ENCODE peak calls at places on chromosomes 16 and 17, in four cellular contexts. O is PC-9, N is Caco-2, P is body of pancreas. G is an unnamed sample.

GRCh38 chr17:9878791-9879525 is 26.1 kb downstream of the RCVRN start:
- DNase-seq in O (peak; percentile 61), N (no peak), P (no peak), G (peak; percentile 69)

GRCh38 chr17:48113201-48113676 is 5.7 kb downstream of the SNX11 start:
- DNase-seq in O (no peak), N (no peak), P (no peak), G (no peak)

GRCh38 chr16:1929578-1930337 is 11.5 kb upstream of the HS3ST6 start:
- DNase-seq in O (peak; percentile 50), N (peak; percentile 80), P (peak; percentile 92), G (peak; percentile 75)

GRCh38 chr16:48963901-48964615 is 317.6 kb downstream of the CBLN1 start:
- DNase-seq in O (peak; percentile 82), N (peak; percentile 74), P (no peak), G (peak; percentile 86)

GRCh38 chr16:85916141-85916890 is 17.4 kb downstream of the IRF8 start:
- DNase-seq in O (peak; percentile 61), N (peak; percentile 88), P (peak; percentile 92), G (no peak)

GRCh38 chr16:3830625-3831254 is 49.8 kb downstream of the CREBBP start:
- DNase-seq in O (no peak), N (no peak), P (no peak), G (no peak)

GRCh38 chr17:75601057-75601987 is 13.7 kb downstream of the MYO15B start:
- DNase-seq in O (peak; percentile 92), N (peak; percentile 79), P (peak; percentile 75), G (no peak)

GRCh38 chr16:66740010-66740409 is 11.4 kb downstream of the DYNC1LI2 start:
- DNase-seq in O (no peak), N (no peak), P (peak; percentile 47), G (peak; percentile 59)

GRCh38 chr16:85798901-85799496 is 345 bp downstream of the EMC8 start:
- DNase-seq in O (no peak), N (peak; percentile 61), P (peak; percentile 21), G (no peak)

GRCh38 chr17:65886240-65886639 is 305.7 kb downstream of the CEP112 start:
- DNase-seq in O (no peak), N (no peak), P (no peak), G (no peak)

GRCh38 chr17:65888649-65889048 is 303.3 kb downstream of the CEP112 start:
- DNase-seq in O (no peak), N (no peak), P (no peak), G (peak; percentile 22)

GRCh38 chr17:65885484-65885883 is 306.4 kb downstream of the CEP112 start:
- DNase-seq in O (no peak), N (no peak), P (no peak), G (no peak)
- H3K4me3 ChIP-seq in O (no peak overlapping the region), N (no peak overlapping the region), P (no peak overlapping the region), G (no peak overlapping the region)

DNA sequence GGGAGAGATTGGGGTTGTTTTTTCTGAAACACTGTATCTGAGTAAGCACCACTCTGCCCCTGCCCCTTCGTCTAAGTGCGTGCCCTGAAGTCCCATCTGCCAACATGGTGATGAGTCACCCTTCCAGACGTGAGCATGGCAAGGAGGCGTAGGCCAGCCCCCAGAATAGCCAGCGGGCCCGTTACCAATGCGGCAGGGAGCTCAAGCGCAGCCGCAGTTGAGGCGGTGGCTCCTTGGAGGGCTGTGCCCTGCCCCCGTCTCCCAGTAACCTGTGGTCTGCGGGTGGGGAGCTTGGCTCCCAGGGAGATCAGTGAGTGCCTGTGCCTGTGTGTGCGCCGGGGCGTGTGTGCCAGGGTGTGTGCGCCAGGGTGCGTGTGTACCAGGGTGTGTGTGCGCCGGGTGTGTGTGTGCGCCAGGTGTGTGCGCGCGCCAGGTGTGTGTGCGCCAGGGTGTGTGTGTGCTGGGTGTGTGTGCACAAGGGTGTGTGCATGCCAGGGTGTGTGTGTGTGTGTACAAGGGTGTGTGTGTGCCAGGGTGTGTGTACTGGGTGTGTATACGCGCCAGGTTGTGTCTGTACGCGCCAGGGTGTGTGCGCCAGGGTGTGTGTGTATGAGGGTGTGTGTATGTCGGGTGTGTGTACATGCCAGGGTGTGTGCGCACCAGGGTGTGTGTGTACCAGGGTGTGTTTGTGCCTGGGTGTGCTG is 98.6 kb upstream of the CHMP6 start:
- DNase-seq in O (peak; percentile 61), N (no peak), P (no peak), G (peak; percentile 80)
- H3K4me3 ChIP-seq in O (peak overlapping the region; percentile 44), N (no peak overlapping the region), P (no peak overlapping the region), G (no peak overlapping the region)

GRCh38 chr17:12549499-12549901 is 116.2 kb upstream of the MYOCD start:
- DNase-seq in O (no peak), N (no peak), P (no peak), G (peak; percentile 25)
- H3K4me3 ChIP-seq in O (no peak overlapping the region), N (no peak overlapping the region), P (no peak overlapping the region), G (no peak overlapping the region)

DNA sequence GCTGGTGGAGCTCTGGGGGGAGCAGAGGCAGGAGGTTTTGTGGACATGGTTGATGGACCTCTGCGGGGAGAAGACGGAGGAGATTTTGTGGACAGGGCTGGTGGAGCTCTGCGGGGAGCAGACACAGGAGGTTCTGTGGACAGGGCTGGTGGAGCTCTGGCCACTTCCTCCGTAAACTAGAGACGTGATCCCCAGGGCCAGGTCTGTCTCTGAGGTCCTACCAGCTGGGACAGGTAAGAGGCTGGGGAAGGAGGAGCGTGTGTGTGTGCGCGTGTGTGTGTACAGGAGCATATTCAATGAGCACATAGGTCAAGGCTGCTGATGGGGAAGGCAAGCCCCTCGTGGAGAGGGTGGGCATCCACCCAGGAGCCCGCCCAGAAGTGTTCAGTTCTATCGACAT is 20.6 kb downstream of the RPH3AL start:
- DNase-seq in O (no peak), N (peak; percentile 22), P (peak; percentile 46), G (no peak)
- H3K4me3 ChIP-seq in O (no peak overlapping the region), N (no peak overlapping the region), P (no peak overlapping the region), G (no peak overlapping the region)

GRCh38 chr16:84084570-84085270 is 32.0 kb downstream of the MBTPS1 start:
- DNase-seq in O (peak; percentile 45), N (peak; percentile 83), P (peak; percentile 82), G (peak; percentile 64)
- H3K4me3 ChIP-seq in O (no peak overlapping the region), N (no peak overlapping the region), P (no peak overlapping the region), G (no peak overlapping the region)

GRCh38 chr17:81577278-81578000 is 25.3 kb upstream of the FAAP100 start:
- DNase-seq in O (no peak), N (no peak), P (no peak), G (no peak)
- H3K4me3 ChIP-seq in O (no peak overlapping the region), N (no peak overlapping the region), P (no peak overlapping the region), G (no peak overlapping the region)

GRCh38 chr17:58339775-58340622 is 11.4 kb upstream of the TSPOAP1 start:
- DNase-seq in O (no peak), N (no peak), P (no peak), G (no peak)
- H3K4me3 ChIP-seq in O (no peak overlapping the region), N (no peak overlapping the region), P (no peak overlapping the region), G (no peak overlapping the region)

G was measured in astrocyte of the spinal cord.